ENCODE peak calls at places on chromosomes 6 and 20, in four cellular contexts. H is heart left ventricle, V is left ventricle myocardium inferior, I is fibroblast of lung. E is an unnamed sample.

GRCh38 chr6:90269334-90269733 is 27.3 kb downstream of the BACH2 start:
- DNase-seq in H (no peak), V (no peak), I (no peak), E (no peak)

GRCh38 chr20:49610701-49611538 is 43.0 kb upstream of the PTGIS start:
- DNase-seq in H (peak), V (peak), I (no peak), E (peak)

GRCh38 chr20:3239026-3239866 is at the start of gene SLC4A11:
- DNase-seq in H (peak), V (peak), I (peak), E (no peak)

GRCh38 chr20:50019466-50020256 is 36.9 kb downstream of the SNAI1 start:
- DNase-seq in H (no peak), V (peak), I (no peak), E (no peak)

GRCh38 chr6:170360476-170360875 is 53.9 kb downstream of the FAM120B start:
- DNase-seq in H (no peak), V (no peak), I (peak), E (no peak)

GRCh38 chr20:38132156-38132909 is 32.7 kb downstream of the TGM2 start:
- DNase-seq in H (no peak), V (no peak), I (no peak), E (no peak)

GRCh38 chr20:37257530-37257929 is 4.1 kb downstream of the GHRH start:
- DNase-seq in H (no peak), V (no peak), I (no peak), E (no peak)

GRCh38 chr6:158344534-158344933 is 32.3 kb downstream of the TULP4 start:
- DNase-seq in H (no peak), V (no peak), I (no peak), E (no peak)

GRCh38 chr6:35259946-35260626 is 551 bp downstream of the ZNF76 start:
- DNase-seq in H (peak), V (peak), I (peak), E (peak)

GRCh38 chr20:52914870-52915269 is 57.3 kb upstream of the TSHZ2 start:
- DNase-seq in H (no peak), V (no peak), I (no peak), E (no peak)

GRCh38 chr20:1440024-1440423 is 26.6 kb downstream of the NSFL1C start:
- DNase-seq in H (no peak), V (no peak), I (peak), E (no peak)

GRCh38 chr6:122289721-122290501 is 109.5 kb upstream of the HSF2 start:
- DNase-seq in H (no peak), V (no peak), I (peak), E (no peak)

GRCh38 chr20:51678041-51678697 is 90.0 kb downstream of the ATP9A start:
- DNase-seq in H (no peak), V (no peak), I (no peak), E (no peak)

GRCh38 chr6:31621991-31622390 is 1.5 kb downstream of the PRRC2A start:
- DNase-seq in H (no peak), V (no peak), I (no peak), E (no peak)

GRCh38 chr20:49275634-49276033 is 2.2 kb downstream of the ZNFX1 start:
- DNase-seq in H (no peak), V (no peak), I (no peak), E (no peak)

GRCh38 chr6:127415096-127415495 is 44.1 kb downstream of the KIAA0408 start:
- DNase-seq in H (no peak), V (no peak), I (no peak), E (no peak)

GRCh38 chr20:51493346-51493791 is 49.1 kb downstream of the NFATC2 start:
- DNase-seq in H (no peak), V (no peak), I (no peak), E (no peak)

GRCh38 chr6:144335914-144336313 is 50.8 kb downstream of the UTRN start:
- DNase-seq in H (no peak), V (no peak), I (no peak), E (no peak)

GRCh38 chr6:132087391-132087790 is 136.2 kb upstream of the CCN2 start:
- DNase-seq in H (no peak), V (no peak), I (peak), E (no peak)

GRCh38 chr20:3174442-3175263 is 1.3 kb upstream of the LZTS3 start:
- DNase-seq in H (no peak), V (no peak), I (peak), E (no peak)

GRCh38 chr6:53795702-53796450 is 1.1 kb downstream of the LRRC1 start:
- DNase-seq in H (peak), V (peak), I (no peak), E (no peak)

GRCh38 chr6:93419304-93420162 is at the start of gene EPHA7:
- DNase-seq in H (peak), V (peak), I (peak), E (peak)

GRCh38 chr6:10413850-10414765 is 766 bp downstream of the TFAP2A start:
- DNase-seq in H (no peak), V (no peak), I (no peak), E (no peak)

GRCh38 chr20:20930500-20930899 is 175.7 kb downstream of the LINC00237 start:
- DNase-seq in H (no peak), V (no peak), I (no peak), E (no peak)

GRCh38 chr6:84065718-84066290 is 32.2 kb downstream of the MRAP2 start:
- DNase-seq in H (no peak), V (no peak), I (no peak), E (no peak)

GRCh38 chr6:88339816-88340215 is 173.7 kb upstream of the CNR1 start:
- DNase-seq in H (no peak), V (no peak), I (no peak), E (no peak)

GRCh38 chr6:97705568-97705967 is 422.6 kb upstream of the MMS22L start:
- DNase-seq in H (no peak), V (no peak), I (no peak), E (no peak)

GRCh38 chr6:153976921-153977693 is 61.9 kb upstream of the OPRM1 start:
- DNase-seq in H (no peak), V (no peak), I (peak), E (no peak)

GRCh38 chr6:36118550-36119107 is 11.7 kb upstream of the MAPK13 start:
- DNase-seq in H (no peak), V (no peak), I (no peak), E (peak)

GRCh38 chr6:127343753-127344659 is 597 bp upstream of the ECHDC1 start:
- DNase-seq in H (no peak), V (no peak), I (peak), E (no peak)

DNA sequence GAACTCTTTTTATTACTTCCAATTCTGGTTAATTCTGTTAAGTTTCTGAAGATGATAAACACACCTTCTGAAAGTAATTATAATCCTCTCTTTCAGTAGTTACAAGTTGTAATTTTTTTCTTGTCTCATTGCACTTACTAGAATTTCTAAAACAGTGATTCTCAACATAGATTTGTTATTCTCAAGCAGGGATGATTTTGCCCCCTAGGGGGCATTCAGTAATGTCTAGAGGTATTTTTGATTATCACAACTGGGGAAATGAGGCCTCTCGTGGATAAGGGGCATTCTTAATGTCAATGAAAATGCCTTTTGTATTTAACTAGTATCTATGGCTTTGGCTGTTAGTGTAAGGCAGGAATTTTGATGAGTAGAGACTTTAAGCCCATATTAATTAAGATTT is 39.4 kb upstream of the MAFB start:
- DNase-seq in H (no peak), V (no peak), I (no peak), E (no peak)
- TF ChIP-seq CTCF in H (no peak), V (no peak), I (peak), E (no peak)

GRCh38 chr6:3442444-3443220 is 14.2 kb downstream of the SLC22A23 start:
- DNase-seq in H (no peak), V (no peak), I (peak), E (no peak)
- H3K27ac ChIP-seq in H (no peak), V (no peak), I (no peak), E (no peak)

DNA sequence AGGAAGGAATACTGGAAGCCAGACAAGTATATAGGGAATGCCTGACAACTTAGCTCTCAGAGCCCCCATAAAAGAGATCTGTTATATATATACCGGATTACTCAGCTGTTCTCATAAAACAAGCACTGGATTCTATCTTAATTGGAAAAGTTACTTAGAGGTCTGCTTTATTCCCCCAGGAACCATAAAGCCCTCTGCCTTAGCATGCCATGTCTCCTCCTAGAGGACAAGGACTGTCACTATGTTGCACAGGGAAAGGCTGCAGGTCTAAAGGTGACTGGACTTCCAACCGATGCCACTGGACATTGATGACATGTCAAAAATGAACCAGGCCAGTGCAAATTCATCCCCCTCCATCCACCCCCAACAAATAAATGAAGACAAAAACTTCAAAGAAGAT is 6.4 kb downstream of the EXOC2 start:
- DNase-seq in H (no peak), V (no peak), I (peak), E (no peak)
- TF ChIP-seq CTCF in H (no peak), V (peak), I (peak), E (no peak)

GRCh38 chr6:166764473-166765233 is 137.6 kb upstream of the RPS6KA2 start:
- DNase-seq in H (no peak), V (no peak), I (no peak), E (no peak)
- H3K27ac ChIP-seq in H (no peak), V (no peak), I (no peak), E (no peak)

E was measured in right atrium auricular region.